ENCODE peak calls at places on chromosomes 3 and 15, in eight cellular contexts. K is COR-L47; U is tibial artery; I is NCI-H2081 treated with DMSO at 0.1 percent for 48 hours; A is globus pallidus; P is AG20443; T is activated naive CD4-positive, alpha-beta T cell treated with Interleukin-2 at 50 U/mL for 16 hours; G is NCI-H526 treated with DMSO at 0.1 percent for 48 hours. S is an unnamed sample.

GRCh38 chr3:15632212-15632580 is 30.7 kb downstream of the BTD start:
- DNase-seq in U (no peak), G (no peak), T (no peak), P (no peak), K (no peak), I (no peak), A (no peak), S (no peak)

GRCh38 chr3:152302521-152303021 is 33.8 kb downstream of the MBNL1 start:
- DNase-seq in G (peak), K (no peak), U (peak), A (no peak), I (peak), T (no peak), P (peak), S (peak)

GRCh38 chr3:81380234-81380633 is 381.2 kb downstream of the GBE1 start:
- DNase-seq in A (no peak), I (no peak), K (no peak), U (no peak), T (no peak), G (no peak), P (no peak), S (no peak)

GRCh38 chr3:98986073-98986472 is 84.6 kb upstream of the DCBLD2 start:
- DNase-seq in K (no peak), T (no peak), A (no peak), G (no peak), U (no peak), P (peak), I (no peak), S (peak)

GRCh38 chr3:181457190-181457589 is 254.5 kb upstream of the SOX2 start:
- DNase-seq in U (no peak), I (no peak), K (no peak), T (no peak), G (no peak), P (no peak), A (peak), S (no peak)

GRCh38 chr3:47134311-47134710 is 29.6 kb downstream of the SETD2 start:
- DNase-seq in A (no peak), U (no peak), P (no peak), T (no peak), I (no peak), K (no peak), G (no peak), S (no peak)

GRCh38 chr15:48858401-48858800 is 19.5 kb upstream of the EID1 start:
- DNase-seq in A (no peak), K (no peak), I (no peak), U (no peak), G (peak), P (no peak), T (no peak), S (no peak)

GRCh38 chr15:64099379-64099778 is 3.6 kb downstream of the SNX1 start:
- DNase-seq in K (no peak), P (no peak), U (no peak), A (no peak), I (no peak), G (no peak), T (no peak), S (no peak)

GRCh38 chr3:39440316-39440715 is 27.2 kb upstream of the MOBP start:
- DNase-seq in P (no peak), I (no peak), U (no peak), G (no peak), T (no peak), K (no peak), A (no peak), S (no peak)

GRCh38 chr15:68820205-68820588 is 498 bp downstream of the ANP32A start:
- DNase-seq in G (peak), U (peak), I (no peak), P (no peak), K (peak), A (peak), T (peak), S (no peak)

GRCh38 chr3:149971403-149972075 is 844 bp upstream of the PFN2 start:
- DNase-seq in A (peak), T (peak), G (peak), U (peak), P (no peak), K (peak), I (peak), S (no peak)

GRCh38 chr3:50269977-50270413 is 1.0 kb downstream of the SEMA3B start:
- DNase-seq in I (no peak), U (no peak), P (peak), A (no peak), G (no peak), K (no peak), T (no peak), S (no peak)

GRCh38 chr15:94924057-94924456 is 692.7 kb downstream of the MCTP2 start:
- DNase-seq in P (no peak), T (no peak), I (no peak), K (no peak), U (peak), A (no peak), G (no peak), S (no peak)

GRCh38 chr3:123188058-123188457 is 13.7 kb upstream of the SEC22A start:
- DNase-seq in I (no peak), T (no peak), A (no peak), P (peak), U (no peak), K (no peak), G (no peak), S (no peak)

GRCh38 chr3:126360046-126360713 is 3.0 kb upstream of the KLF15 start:
- DNase-seq in P (no peak), G (no peak), A (no peak), U (no peak), I (no peak), K (no peak), T (no peak), S (no peak)

GRCh38 chr15:80403712-80404056 is 498 bp upstream of the ARNT2 start:
- DNase-seq in A (peak), T (no peak), P (peak), I (no peak), U (no peak), K (peak), G (peak), S (no peak)

GRCh38 chr15:95626501-95627361 is 703.8 kb upstream of the NR2F2 start:
- DNase-seq in P (no peak), U (no peak), T (no peak), G (no peak), A (no peak), I (no peak), K (no peak), S (no peak)

GRCh38 chr15:63324770-63325169 is 47.4 kb downstream of the APH1B start:
- DNase-seq in T (no peak), K (no peak), I (no peak), P (no peak), U (no peak), A (no peak), G (no peak), S (no peak)

GRCh38 chr3:7977245-7978103 is 524.1 kb upstream of the LMCD1 start:
- DNase-seq in K (no peak), T (no peak), U (no peak), A (no peak), P (no peak), I (no peak), G (no peak), S (no peak)

GRCh38 chr3:184289426-184289938 is 9.6 kb upstream of the PSMD2 start:
- DNase-seq in P (peak), T (peak), U (no peak), K (peak), A (peak), G (peak), I (no peak), S (no peak)

S was measured in BJ.